ENCODE peak calls at places on chromosomes 4 and X, in nine cellular contexts. Q is brain microvascular endothelial cell, G is astrocyte of the spinal cord, O is neural progenitor cell, J is kidney epithelial cell, K is mesenchymal stem cell, Y is left lung, V is AG10803, N is cardiac muscle cell. L is an unnamed sample.

GRCh38 chr4:111323916-111324315 is 701.0 kb upstream of the PITX2 start:
- DNase-seq in Q (peak), G (no peak), O (no peak), J (no peak), K (peak), Y (no peak), V (peak), N (peak), L (peak)

GRCh38 chrX:112760697-112761096 is 79.9 kb downstream of the AMOT start:
- DNase-seq in Q (no peak), G (no peak), O (no peak), J (no peak), K (no peak), Y (no peak), V (peak), N (peak), L (no peak)

GRCh38 chr4:15239866-15240265 is 188.0 kb upstream of the C1QTNF7 start:
- DNase-seq in Q (peak), G (peak), O (no peak), J (no peak), K (peak), Y (no peak), V (no peak), N (peak), L (peak)

GRCh38 chr4:48346594-48346993 is 5.3 kb downstream of the SLAIN2 start:
- DNase-seq in Q (no peak), G (peak), O (no peak), J (no peak), K (peak), Y (no peak), V (no peak), N (no peak), L (no peak)

GRCh38 chrX:75115707-75116413 is 40.2 kb downstream of the ABCB7 start:
- DNase-seq in Q (no peak), G (no peak), O (no peak), J (no peak), K (no peak), Y (no peak), V (no peak), N (no peak), L (no peak)

GRCh38 chrX:99719140-99719539 is 690.9 kb downstream of the PCDH19 start:
- DNase-seq in Q (no peak), G (no peak), O (no peak), J (no peak), K (no peak), Y (no peak), V (no peak), N (no peak), L (no peak)

GRCh38 chr4:98688416-98689290 is 30.2 kb upstream of the TSPAN5 start:
- DNase-seq in Q (peak), G (peak), O (peak), J (no peak), K (peak), Y (no peak), V (peak), N (peak), L (no peak)

GRCh38 chr4:174753031-174753430 is 76.0 kb downstream of the GLRA3 start:
- DNase-seq in Q (no peak), G (no peak), O (no peak), J (peak), K (no peak), Y (no peak), V (no peak), N (no peak), L (no peak)

GRCh38 chrX:65696613-65697012 is 29.2 kb downstream of the MSN start:
- DNase-seq in Q (no peak), G (no peak), O (no peak), J (no peak), K (no peak), Y (no peak), V (no peak), N (no peak), L (no peak)

GRCh38 chr4:41318839-41319530 is 62.3 kb downstream of the UCHL1 start:
- DNase-seq in Q (peak), G (no peak), O (no peak), J (no peak), K (peak), Y (no peak), V (no peak), N (no peak), L (no peak)

GRCh38 chr4:144174401-144175067 is 34.0 kb upstream of the GYPA start:
- DNase-seq in Q (peak), G (peak), O (peak), J (no peak), K (peak), Y (no peak), V (peak), N (peak), L (peak)

GRCh38 chrX:29138003-29138402 is 550.8 kb downstream of the IL1RAPL1 start:
- DNase-seq in Q (no peak), G (no peak), O (no peak), J (no peak), K (no peak), Y (no peak), V (no peak), N (no peak), L (no peak)

GRCh38 chr4:1041147-1041935 is 29.9 kb downstream of the FGFRL1 start:
- DNase-seq in Q (peak), G (peak), O (peak), J (no peak), K (peak), Y (no peak), V (peak), N (peak), L (peak)

GRCh38 chr4:1410491-1411325 is 4.5 kb upstream of the NKX1-1 start:
- DNase-seq in Q (peak), G (peak), O (peak), J (no peak), K (peak), Y (peak), V (peak), N (peak), L (no peak)

GRCh38 chr4:113998026-113998425 is 18.6 kb upstream of the ARSJ start:
- DNase-seq in Q (no peak), G (no peak), O (no peak), J (no peak), K (no peak), Y (no peak), V (no peak), N (peak), L (no peak)

GRCh38 chrX:153726286-153727107 is 1.8 kb downstream of the ABCD1 start:
- DNase-seq in Q (no peak), G (peak), O (peak), J (no peak), K (peak), Y (peak), V (peak), N (peak), L (no peak)

GRCh38 chr4:72909461-72909860 is 160.1 kb downstream of the COX18 start:
- DNase-seq in Q (no peak), G (no peak), O (peak), J (no peak), K (no peak), Y (no peak), V (peak), N (peak), L (no peak)

GRCh38 chr4:186760576-186760975 is 36.9 kb upstream of the FAT1 start:
- DNase-seq in Q (peak), G (peak), O (no peak), J (peak), K (peak), Y (no peak), V (peak), N (peak), L (no peak)

GRCh38 chrX:15738686-15739016 is 581 bp downstream of the CA5B start:
- DNase-seq in Q (no peak), G (no peak), O (no peak), J (no peak), K (no peak), Y (no peak), V (no peak), N (no peak), L (no peak)
- H3K4me3 ChIP-seq in Q (peak), G (peak), O (peak), J (peak), K (peak), Y (peak), V (peak), N (peak), L (peak)

DNA sequence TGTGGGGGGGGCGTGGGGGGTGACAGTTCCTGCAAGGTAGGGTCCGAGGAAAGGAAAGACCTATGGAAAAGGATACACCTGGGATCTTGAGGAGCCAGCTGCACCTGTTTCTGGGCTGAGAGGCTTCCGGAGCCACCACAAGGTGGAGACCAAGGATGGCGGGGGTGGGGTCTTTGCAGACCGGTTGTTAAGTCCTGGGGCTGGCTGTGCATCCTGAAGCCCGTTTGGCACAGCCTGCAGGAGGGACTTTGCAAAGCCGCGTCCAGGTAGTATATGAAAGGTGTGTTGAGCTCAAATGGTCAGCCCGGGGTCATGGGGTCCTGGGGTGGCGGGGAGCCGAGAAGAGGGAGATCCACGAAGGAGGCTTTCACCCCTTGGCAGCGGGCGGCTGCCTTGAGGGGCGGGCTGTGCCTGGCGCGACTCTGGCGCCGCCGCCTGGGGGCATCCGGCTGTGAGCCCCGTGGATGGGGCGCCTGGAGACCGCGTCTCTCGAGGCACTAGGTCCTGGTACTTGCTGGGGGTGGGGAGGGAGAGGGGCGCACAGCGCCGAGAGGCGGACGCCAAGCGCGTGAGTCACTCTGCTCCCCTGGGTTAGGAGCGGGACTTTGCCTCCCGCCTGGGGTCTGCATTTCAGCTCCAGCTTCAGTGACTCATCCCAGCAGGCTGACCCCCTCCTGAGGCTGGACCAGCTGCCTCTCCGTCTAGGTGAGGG is 58.2 kb upstream of the DYNLT3 start:
- DNase-seq in Q (peak), G (peak), O (peak), J (no peak), K (peak), Y (peak), V (peak), N (peak), L (no peak)
- H3K4me3 ChIP-seq in Q (peak), G (peak), O (peak), J (peak), K (peak), Y (no peak), V (peak), N (peak), L (peak)

GRCh38 chr4:88817740-88818139 is 120.1 kb upstream of the NAP1L5 start:
- DNase-seq in Q (no peak), G (no peak), O (no peak), J (no peak), K (no peak), Y (no peak), V (no peak), N (no peak), L (no peak)

GRCh38 chr4:88823058-88823919 is 125.7 kb upstream of the NAP1L5 start:
- DNase-seq in Q (peak), G (peak), O (peak), J (peak), K (peak), Y (peak), V (peak), N (peak), L (peak)

GRCh38 chr4:88818650-88819470 is 121.2 kb upstream of the NAP1L5 start:
- DNase-seq in Q (peak), G (peak), O (peak), J (peak), K (peak), Y (peak), V (peak), N (peak), L (no peak)

GRCh38 chr4:88822034-88822433 is 124.4 kb upstream of the NAP1L5 start:
- DNase-seq in Q (no peak), G (no peak), O (no peak), J (no peak), K (no peak), Y (no peak), V (no peak), N (no peak), L (no peak)

GRCh38 chr4:88820723-88821368 is 123.2 kb upstream of the NAP1L5 start:
- DNase-seq in Q (no peak), G (no peak), O (no peak), J (no peak), K (no peak), Y (no peak), V (no peak), N (no peak), L (no peak)
- H3K4me3 ChIP-seq in Q (no peak), G (peak), O (no peak), J (no peak), K (no peak), Y (peak), V (no peak), N (peak), L (peak)

GRCh38 chr4:140497428-140497775 is 691 bp downstream of the MGAT4D start:
- DNase-seq in Q (no peak), G (no peak), O (no peak), J (no peak), K (no peak), Y (no peak), V (no peak), N (no peak), L (no peak)

DNA sequence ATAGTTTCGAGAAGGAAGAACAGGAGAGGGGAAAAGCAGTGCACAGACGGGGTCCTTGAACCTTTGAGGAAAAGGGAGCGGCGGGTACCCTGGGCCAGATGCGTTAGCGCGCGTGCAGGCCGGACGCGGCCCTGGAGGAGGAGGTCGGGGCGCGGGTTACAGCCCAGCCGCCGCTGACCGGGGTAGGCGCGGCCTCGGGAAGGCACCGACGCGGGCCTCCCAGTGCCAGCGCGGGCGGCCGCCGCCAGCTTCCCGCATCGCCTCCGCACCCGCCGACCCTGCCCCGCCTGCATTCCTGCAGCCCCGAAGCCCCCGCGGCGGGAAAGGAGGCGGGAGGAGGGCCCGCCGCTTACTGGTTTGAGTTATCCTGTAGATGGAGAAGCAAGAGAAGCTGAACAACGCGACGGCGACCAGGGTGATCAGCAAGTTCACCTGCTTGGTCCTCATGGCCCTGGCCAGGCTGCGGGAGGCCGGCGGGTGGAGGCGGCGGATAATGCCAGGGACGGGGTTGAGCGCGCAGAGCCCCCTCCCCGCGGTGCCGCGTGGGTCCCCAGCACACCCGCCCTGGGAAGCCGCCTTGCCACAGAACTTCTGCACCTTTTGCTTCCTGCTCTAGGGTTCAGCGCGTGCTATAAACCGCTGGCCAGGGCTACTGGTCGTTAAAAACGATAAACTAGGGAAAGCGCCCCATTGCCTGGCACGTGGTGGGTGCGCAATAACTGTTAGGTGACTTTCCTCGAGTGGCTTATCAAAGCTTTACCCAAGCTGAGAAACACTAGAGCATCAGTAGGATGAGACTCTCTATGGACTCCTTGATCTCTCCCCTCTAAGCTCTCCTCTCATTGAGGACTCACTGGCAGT is at the start of gene MGAT4D:
- DNase-seq in Q (no peak), G (no peak), O (peak), J (no peak), K (peak), Y (no peak), V (no peak), N (peak), L (no peak)
- H3K4me3 ChIP-seq in Q (peak), G (peak), O (peak), J (peak), K (peak), Y (no peak), V (no peak), N (peak), L (peak)

L was measured in skeletal muscle cell.